ENCODE peak calls at places on chromosomes 11 and 22, in four cellular contexts. N is stomach, K is esophagus squamous epithelium, T is fibroblast of lung. Y is an unnamed sample.
A peak's percentile ranks its signal among the peaks of the same experiment; 100 is the strongest.

GRCh38 chr11:2482199-2482598 is 37.4 kb downstream of the KCNQ1 start:
- DNase-seq in N (no peak), T (no peak), K (no peak), Y (no peak)

GRCh38 chr22:20887375-20887774 is 28.6 kb downstream of the SNAP29 start:
- DNase-seq in N (no peak), K (no peak), T (no peak), Y (no peak)

GRCh38 chr22:50174382-50175190 is 4.1 kb downstream of the PANX2 start:
- DNase-seq in N (no peak), T (no peak), K (no peak), Y (no peak)

GRCh38 chr22:46351767-46352166 is 16.3 kb downstream of the TRMU start:
- DNase-seq in N (no peak), T (no peak), K (no peak), Y (no peak)

GRCh38 chr11:9982796-9983579 is 311.0 kb downstream of the SBF2 start:
- DNase-seq in K (no peak), N (peak; percentile 41), T (peak; percentile 25), Y (no peak)

GRCh38 chr11:10392680-10393079 is 62.4 kb upstream of the AMPD3 start:
- DNase-seq in K (no peak), T (no peak), N (no peak), Y (peak; percentile 48)

GRCh38 chr11:83070044-83070877 is 1.4 kb downstream of the RAB30 start:
- DNase-seq in N (no peak), K (no peak), T (peak; percentile 81), Y (no peak)

GRCh38 chr22:49006207-49007012 is 821.3 kb downstream of the BRD1 start:
- DNase-seq in T (no peak), N (peak; percentile 23), K (no peak), Y (no peak)

GRCh38 chr11:71488968-71489265 is 35.9 kb downstream of the NADSYN1 start:
- DNase-seq in N (no peak), T (no peak), K (no peak), Y (no peak)

GRCh38 chr11:70473873-70474690 is 75.8 kb downstream of the CTTN start:
- DNase-seq in T (no peak), N (no peak), K (no peak), Y (no peak)

GRCh38 chr11:67371549-67372231 is 1.7 kb downstream of the CLCF1 start:
- DNase-seq in K (no peak), T (peak; percentile 43), N (peak; percentile 46), Y (no peak)
- TF ChIP-seq CTCF in K (no peak), T (peak; percentile 55), N (peak; percentile 83), Y (peak; percentile 54)

DNA sequence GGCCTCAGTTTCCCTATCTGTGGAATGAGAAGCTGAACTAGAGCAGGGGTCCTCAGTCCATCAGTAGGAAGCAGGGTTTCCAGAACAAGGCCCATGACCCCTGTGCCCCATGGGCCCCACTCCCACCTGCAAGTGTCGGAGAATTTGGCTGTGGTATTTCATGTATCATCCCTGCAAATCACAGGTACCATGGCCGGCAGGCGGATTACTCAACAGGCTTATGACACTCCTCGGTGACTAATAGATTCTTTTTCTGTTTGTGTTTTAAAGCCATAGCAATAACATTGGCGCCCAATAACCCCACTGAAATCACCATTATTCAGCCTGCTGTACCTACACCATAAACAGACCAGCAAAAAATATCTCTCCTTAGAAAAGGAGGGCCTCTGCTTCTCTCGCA is 60.0 kb upstream of the WNT11 start:
- DNase-seq in N (no peak), T (peak; percentile 45), K (no peak), Y (no peak)
- H3K27ac ChIP-seq in N (peak overlapping the region; percentile 51), T (no peak overlapping the region), K (peak overlapping the region; percentile 16), Y (peak overlapping the region; percentile 20)

DNA sequence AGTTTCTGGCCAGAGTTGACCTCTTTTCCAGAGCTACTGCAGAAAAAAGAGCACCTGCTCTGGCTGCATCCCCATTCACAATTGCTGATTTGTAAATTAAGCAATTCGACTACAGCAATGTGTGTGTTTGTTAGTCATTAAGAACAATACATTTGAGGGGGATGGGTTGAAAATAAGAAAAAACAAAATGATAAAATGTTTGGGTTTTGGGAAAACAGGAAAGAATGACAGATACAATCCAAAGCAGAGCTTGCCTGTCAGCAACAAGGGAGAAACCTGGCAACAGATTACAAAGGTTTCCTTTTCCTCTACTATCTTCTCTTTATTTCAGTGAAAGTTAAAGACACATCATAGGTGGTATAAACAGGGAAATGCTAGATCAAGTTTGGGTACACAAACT is 159.8 kb downstream of the FCHSD2 start:
- DNase-seq in K (no peak), N (no peak), T (no peak), Y (no peak)
- TF ChIP-seq CTCF in K (no peak), N (no peak), T (no peak), Y (no peak)

GRCh38 chr11:120911943-120912342 is 112.0 kb upstream of the TBCEL start:
- DNase-seq in T (no peak), N (no peak), K (no peak), Y (no peak)
- H3K27ac ChIP-seq in T (no peak overlapping the region), N (no peak overlapping the region), K (no peak overlapping the region), Y (no peak overlapping the region)

GRCh38 chr11:121741954-121742361 is 289.2 kb upstream of the SORL1-AS1 start:
- DNase-seq in N (no peak), T (peak; percentile 78), K (no peak), Y (peak; percentile 26)
- TF ChIP-seq CTCF in N (no peak), T (peak; percentile 7), K (no peak), Y (no peak)

DNA sequence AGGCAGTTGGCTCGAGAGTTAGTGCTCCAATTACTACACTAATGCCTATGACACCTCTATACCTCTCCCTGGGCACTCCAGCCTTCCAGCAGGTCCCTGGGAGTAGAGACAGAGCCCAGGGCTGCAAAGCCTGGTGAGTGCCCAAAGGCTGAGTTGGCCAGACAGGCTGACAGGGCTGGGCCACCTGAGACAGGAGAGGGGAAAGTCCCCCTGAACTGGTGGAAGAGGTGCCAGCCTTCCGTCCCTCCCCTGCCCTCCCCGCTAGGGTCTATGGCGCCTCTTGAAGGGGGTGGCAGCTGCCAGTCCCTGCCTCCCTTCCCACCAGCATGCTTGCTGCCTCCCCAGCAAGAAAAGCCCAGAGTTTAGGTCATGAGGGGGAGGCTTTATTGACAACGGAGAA is 3.0 kb downstream of the KCNJ11 start:
- DNase-seq in N (no peak), T (no peak), K (no peak), Y (no peak)
- H3K27ac ChIP-seq in N (no peak overlapping the region), T (no peak overlapping the region), K (no peak overlapping the region), Y (no peak overlapping the region)

GRCh38 chr11:126211236-126212088 is at the start of the genes FAM118B and RPUSD4:
- DNase-seq in T (peak; percentile 96), K (peak; percentile 98), N (peak; percentile 99), Y (peak; percentile 90)
- TF ChIP-seq CTCF in T (no peak), K (no peak), N (no peak), Y (no peak)

DNA sequence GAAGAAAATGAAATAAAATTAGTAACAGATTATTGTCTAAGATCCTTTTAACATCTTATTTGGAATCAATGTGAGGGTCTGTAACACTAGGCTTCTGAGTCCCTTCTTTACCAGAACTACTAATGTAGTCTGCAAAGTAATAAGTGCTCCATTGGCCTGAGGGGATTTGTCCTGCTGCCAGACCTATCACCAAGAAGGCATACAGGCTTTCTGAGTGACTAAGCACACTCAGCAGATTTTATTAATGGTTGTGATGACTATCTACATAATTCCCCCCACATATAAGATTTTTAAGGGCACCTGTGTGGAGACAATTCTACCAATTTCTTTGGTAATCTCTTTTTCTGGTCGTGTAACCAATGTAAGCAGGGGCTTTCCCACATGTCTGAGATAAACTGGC is 365.0 kb upstream of the FAT3 start:
- DNase-seq in N (no peak), T (no peak), K (no peak), Y (no peak)
- H3K27ac ChIP-seq in N (no peak overlapping the region), T (no peak overlapping the region), K (no peak overlapping the region), Y (no peak overlapping the region)